ENCODE peak calls at places on chromosomes 11 and 22, in nine cellular contexts. T is A549, J is ovary, I is suprapubic skin, A is tibial nerve, B is stomach, Z is upper lobe of left lung, L is sigmoid colon, C is GM12878. Y is an unnamed sample.
A peak's percentile ranks its signal among the peaks of the same experiment; 100 is the strongest.

GRCh38 chr22:35154937-35155387 is 89.0 kb downstream of the ISX start:
- DNase-seq in I (no peak), J (peak; percentile 34), L (peak; percentile 67), T (peak; percentile 20), A (peak; percentile 51), C (no peak), B (peak; percentile 33), Z (peak; percentile 42), Y (no peak)

GRCh38 chr11:60251485-60252207 is 8.7 kb upstream of the MS4A4E start:
- DNase-seq in I (no peak), Z (no peak), B (no peak), C (peak; percentile 59), T (no peak), A (peak; percentile 36), J (no peak), L (no peak), Y (no peak)

GRCh38 chr11:17898782-17899181 is 114.1 kb downstream of the SERGEF start:
- DNase-seq in T (no peak), C (no peak), I (no peak), B (no peak), Z (no peak), J (no peak), L (no peak), A (no peak), Y (no peak)

GRCh38 chr11:105469931-105470330 is 139.9 kb upstream of the GRIA4 start:
- DNase-seq in Z (no peak), B (no peak), I (no peak), J (no peak), A (no peak), T (no peak), L (no peak), C (no peak), Y (no peak)

GRCh38 chr11:117559698-117560097 is 232.0 kb downstream of the CEP164 start:
- DNase-seq in J (no peak), B (no peak), C (no peak), T (no peak), I (no peak), Z (no peak), L (no peak), A (no peak), Y (no peak)

GRCh38 chr11:69440876-69441275 is 40.6 kb upstream of the LINC01488 start:
- DNase-seq in L (peak; percentile 19), Z (no peak), T (no peak), A (no peak), I (no peak), C (no peak), B (no peak), J (no peak), Y (no peak)

GRCh38 chr11:10139081-10139480 is 154.9 kb downstream of the SBF2 start:
- DNase-seq in J (no peak), L (no peak), T (no peak), B (no peak), C (no peak), I (no peak), Z (no peak), A (no peak), Y (no peak)

GRCh38 chr22:46119729-46120419 is 30.5 kb upstream of the PPARA start:
- DNase-seq in Z (peak; percentile 83), B (no peak), L (peak; percentile 85), J (peak; percentile 84), I (no peak), T (no peak), A (no peak), C (no peak), Y (no peak)

GRCh38 chr11:7690648-7691047 is 15.6 kb downstream of the OVCH2 start:
- DNase-seq in Z (no peak), T (no peak), C (no peak), J (no peak), B (no peak), A (no peak), I (no peak), L (no peak), Y (no peak)

GRCh38 chr11:1701041-1701807 is 4.2 kb downstream of the KRTAP5-6 start:
- DNase-seq in A (no peak), I (peak; percentile 43), Z (no peak), T (no peak), C (no peak), B (no peak), J (no peak), L (no peak), Y (no peak)

GRCh38 chr11:86949995-86950993 is 4.9 kb downstream of the FZD4 start:
- DNase-seq in A (no peak), J (no peak), Z (no peak), B (no peak), T (no peak), C (no peak), I (no peak), L (no peak), Y (no peak)

GRCh38 chr22:17569971-17570511 is 6.7 kb downstream of the SLC25A18 start:
- DNase-seq in J (peak; percentile 37), Z (no peak), C (no peak), L (peak; percentile 75), I (no peak), T (no peak), B (no peak), A (no peak), Y (no peak)

GRCh38 chr22:19062909-19063308 is 59.3 kb downstream of the DGCR2 start:
- DNase-seq in I (peak; percentile 41), T (no peak), B (no peak), L (peak; percentile 34), J (no peak), A (no peak), C (no peak), Z (no peak), Y (no peak)

GRCh38 chr11:45926001-45926401 is 3.5 kb downstream of the LARGE2 start:
- DNase-seq in C (no peak), J (no peak), B (no peak), T (no peak), L (no peak), Z (peak; percentile 66), I (no peak), A (no peak), Y (no peak)

GRCh38 chr22:26322179-26322905 is 106.7 kb upstream of the ASPHD2 start:
- DNase-seq in L (no peak), J (no peak), A (no peak), I (no peak), B (no peak), Z (no peak), T (no peak), C (no peak), Y (no peak)

GRCh38 chr11:107683807-107684206 is 28.0 kb downstream of the SLN start:
- DNase-seq in T (peak; percentile 25), A (no peak), Z (no peak), J (no peak), L (no peak), B (no peak), I (no peak), C (no peak), Y (no peak)

GRCh38 chr22:22836635-22837034 is 51.0 kb upstream of the IGLL5 start:
- DNase-seq in C (no peak), Z (no peak), L (no peak), J (no peak), B (no peak), T (no peak), I (peak; percentile 52), A (peak; percentile 1), Y (peak; percentile 37)

GRCh38 chr22:39351689-39352214 is 2.0 kb downstream of the SYNGR1 start:
- DNase-seq in T (no peak), C (peak; percentile 25), A (no peak), J (no peak), Z (no peak), L (no peak), I (no peak), B (no peak), Y (no peak)

DNA sequence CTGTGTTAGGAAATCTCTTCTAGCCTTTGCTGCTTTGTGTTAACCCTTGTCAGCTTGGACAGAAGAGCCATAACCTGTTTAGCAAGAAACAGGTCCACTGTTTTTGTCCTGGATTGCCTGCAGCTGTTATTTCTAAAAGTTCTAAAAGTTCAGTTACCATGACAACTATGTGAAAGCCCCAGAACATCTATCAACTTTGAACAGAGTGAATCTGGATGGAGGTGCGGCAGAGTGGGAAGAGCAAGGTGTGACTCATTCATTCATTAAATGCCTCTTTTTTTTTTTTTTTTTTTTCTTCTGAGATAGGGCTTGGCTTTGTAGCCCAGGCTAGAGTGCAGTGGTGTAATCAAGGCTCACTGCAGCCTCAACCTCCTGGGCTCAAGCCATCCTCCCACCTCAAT is 50.5 kb downstream of the RBX1 start:
- DNase-seq in J (no peak), T (no peak), L (no peak), C (no peak), A (no peak), Z (no peak), I (no peak), B (no peak), Y (no peak)
- TF ChIP-seq EP300 in J (no peak), T (no peak), L (no peak), C (no peak), A (no peak), Z (no peak), I (no peak), B (no peak), Y (no peak)

DNA sequence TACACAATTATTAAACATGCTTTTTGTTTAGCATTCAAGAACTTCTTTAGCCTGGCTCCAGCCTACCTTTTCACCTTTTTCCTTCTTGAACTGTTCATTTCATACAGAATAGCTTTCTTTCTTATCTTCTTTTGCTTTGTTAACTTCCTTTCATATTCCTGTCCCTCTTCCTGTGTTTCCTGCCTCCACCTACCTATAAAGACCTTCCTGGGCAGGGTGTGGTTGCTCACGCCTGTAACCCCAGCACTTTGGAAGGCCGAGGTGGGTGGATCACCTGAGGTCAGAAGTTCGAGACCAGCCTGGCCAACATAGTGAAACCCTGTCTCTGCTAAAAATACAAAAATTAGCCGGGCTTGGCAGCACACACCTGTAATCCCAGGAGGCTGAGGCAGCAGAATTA is 22.9 kb downstream of the CAPRIN1 start:
- DNase-seq in A (no peak), J (no peak), T (no peak), I (no peak), L (no peak), B (no peak), Z (no peak), C (no peak), Y (no peak)
- TF ChIP-seq POLR2A in A (no peak), J (no peak), T (no peak), I (no peak), L (no peak), B (no peak), Z (no peak), C (no peak), Y (no peak)

GRCh38 chr11:78038697-78039313 is 15.7 kb upstream of the KCTD14 start:
- DNase-seq in B (peak; percentile 69), C (no peak), I (no peak), T (no peak), Z (no peak), L (no peak), A (no peak), J (no peak), Y (no peak)
- TF ChIP-seq EP300 in B (no peak), C (no peak), I (no peak), T (no peak), Z (no peak), L (no peak), A (no peak), J (no peak), Y (no peak)

GRCh38 chr11:563812-564578 is 3.2 kb downstream of the RASSF7 start:
- DNase-seq in I (peak; percentile 76), T (no peak), J (no peak), A (no peak), Z (peak; percentile 47), C (no peak), B (no peak), L (no peak), Y (no peak)
- TF ChIP-seq POLR2A in I (no peak), T (no peak), J (no peak), A (no peak), Z (no peak), C (no peak), B (no peak), L (no peak), Y (no peak)

Y was measured in esophagus muscularis mucosa.